ENCODE peak calls at places on chromosomes 12 and 14, in eight cellular contexts. K is CD8-positive, alpha-beta memory T cell; I is upper lobe of right lung; T is tibial artery; A is PC-9; V is OCI-LY7; P is CD8-positive, alpha-beta T cell; S is mammary epithelial cell. O is an unnamed sample.

GRCh38 chr14:26934151-26934550 is 336.3 kb upstream of the NOVA1 start:
- DNase-seq in A (no peak), T (no peak), P (no peak), I (no peak), V (no peak), S (no peak), K (no peak), O (no peak)

GRCh38 chr12:105921872-105922669 is 216.7 kb downstream of the NUAK1 start:
- DNase-seq in V (no peak), S (no peak), I (no peak), T (no peak), A (no peak), K (no peak), P (no peak), O (no peak)

GRCh38 chr12:31491819-31492598 is 98.9 kb downstream of the DENND5B start:
- DNase-seq in P (no peak), I (no peak), A (peak; percentile 90), S (peak; percentile 84), V (no peak), T (no peak), K (no peak), O (no peak)

GRCh38 chr12:49296836-49297694 is 2.1 kb downstream of the PRPH start:
- DNase-seq in I (peak; percentile 74), V (no peak), P (peak; percentile 23), A (peak; percentile 38), K (no peak), S (peak; percentile 55), T (no peak), O (peak; percentile 36)

GRCh38 chr12:13959131-13959734 is 22.2 kb downstream of the GRIN2B start:
- DNase-seq in S (no peak), V (no peak), T (no peak), I (no peak), A (no peak), P (no peak), K (no peak), O (no peak)

GRCh38 chr12:91817512-91817911 is 328.1 kb downstream of the BTG1 start:
- DNase-seq in I (no peak), A (peak; percentile 39), P (no peak), T (no peak), S (peak; percentile 40), K (no peak), V (no peak), O (no peak)

GRCh38 chr12:39406257-39406656 is 36.7 kb downstream of the KIF21A start:
- DNase-seq in K (no peak), I (no peak), T (no peak), S (no peak), V (no peak), A (no peak), P (no peak), O (no peak)

GRCh38 chr12:80316141-80316700 is 127.8 kb upstream of the PTPRQ start:
- DNase-seq in I (no peak), P (no peak), S (no peak), A (peak; percentile 58), T (no peak), V (no peak), K (no peak), O (no peak)

GRCh38 chr14:52018252-52018651 is 28.9 kb downstream of the RTRAF start:
- DNase-seq in A (no peak), K (no peak), V (no peak), I (no peak), S (no peak), P (no peak), T (no peak), O (no peak)

GRCh38 chr14:61430066-61430757 is 108.8 kb downstream of the PRKCH start:
- DNase-seq in S (no peak), T (no peak), V (no peak), A (no peak), P (no peak), I (no peak), K (no peak), O (peak; percentile 13)

GRCh38 chr14:70916776-70917175 is 9.5 kb downstream of the PCNX1 start:
- DNase-seq in T (no peak), K (no peak), P (no peak), S (no peak), A (no peak), V (no peak), I (no peak), O (no peak)

GRCh38 chr14:74141703-74142102 is 56.9 kb downstream of the LIN52 start:
- DNase-seq in K (no peak), A (no peak), V (no peak), I (no peak), S (no peak), T (peak; percentile 21), P (no peak), O (no peak)

GRCh38 chr14:100537701-100538565 is 49.3 kb downstream of the BEGAIN start:
- DNase-seq in V (no peak), I (peak; percentile 63), P (peak; percentile 3), A (no peak), T (peak; percentile 11), K (no peak), S (no peak), O (no peak)

GRCh38 chr14:97719043-97719442 is 921.9 kb downstream of the VRK1 start:
- DNase-seq in A (no peak), P (no peak), T (no peak), K (no peak), S (no peak), I (no peak), V (no peak), O (no peak)

GRCh38 chr12:54051081-54051912 is 2.3 kb upstream of the HOXC4 start:
- DNase-seq in P (no peak), I (peak; percentile 48), V (no peak), A (no peak), T (no peak), S (peak; percentile 80), K (no peak), O (no peak)
- H3K4me3 ChIP-seq in P (no peak overlapping the region), I (no peak overlapping the region), V (no peak overlapping the region), A (no peak overlapping the region), T (peak overlapping the region; percentile 1), S (no peak overlapping the region), K (no peak overlapping the region), O (no peak overlapping the region)

DNA sequence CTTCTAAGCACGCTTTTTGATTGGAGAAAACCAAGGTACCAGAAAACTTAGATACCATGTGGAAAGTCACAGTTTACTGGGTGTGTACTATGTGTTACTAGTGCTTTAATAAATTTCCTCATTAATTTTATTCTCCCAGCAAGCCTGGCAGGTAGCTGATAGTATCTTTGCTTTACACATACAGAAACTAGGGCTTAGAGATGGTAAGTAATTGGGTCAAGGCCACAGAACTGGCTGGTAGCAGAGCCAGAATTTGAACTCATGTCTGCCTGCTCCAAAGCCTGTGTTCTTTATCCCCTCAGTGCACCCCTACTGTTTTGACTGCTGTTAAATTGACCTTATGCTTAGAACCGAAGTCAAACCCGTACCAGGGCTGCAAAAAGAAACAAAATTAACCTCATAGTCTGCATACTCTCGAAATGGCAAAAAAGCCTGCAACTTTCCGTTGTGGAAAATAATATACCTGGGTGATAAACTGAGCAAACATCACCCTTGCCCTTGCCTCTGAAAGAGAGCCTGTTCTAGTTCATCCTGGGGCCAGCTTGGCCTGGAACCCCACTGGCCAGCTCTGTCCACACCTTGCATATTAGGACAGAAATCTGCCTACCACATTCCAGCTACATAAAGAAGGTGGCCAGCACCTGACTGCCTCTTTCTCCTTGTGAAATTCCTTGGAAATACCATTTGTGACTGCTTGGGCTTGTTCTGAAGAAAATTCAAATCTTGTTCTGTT is 118.9 kb downstream of the ETV6 start:
- DNase-seq in A (no peak), I (no peak), V (no peak), P (no peak), S (no peak), T (no peak), K (no peak), O (no peak)
- H3K4me1 ChIP-seq in A (peaks cover 13% of the 10 kb centered on the region), I (peaks cover 54% of the 10 kb centered on the region), V (peaks cover 63% of the 10 kb centered on the region), P (peaks cover 19% of the 10 kb centered on the region), S (peaks cover 25% of the 10 kb centered on the region), T (peaks cover 66% of the 10 kb centered on the region), K (peaks cover 40% of the 10 kb centered on the region), O (peaks cover 87% of the 10 kb centered on the region)

DNA sequence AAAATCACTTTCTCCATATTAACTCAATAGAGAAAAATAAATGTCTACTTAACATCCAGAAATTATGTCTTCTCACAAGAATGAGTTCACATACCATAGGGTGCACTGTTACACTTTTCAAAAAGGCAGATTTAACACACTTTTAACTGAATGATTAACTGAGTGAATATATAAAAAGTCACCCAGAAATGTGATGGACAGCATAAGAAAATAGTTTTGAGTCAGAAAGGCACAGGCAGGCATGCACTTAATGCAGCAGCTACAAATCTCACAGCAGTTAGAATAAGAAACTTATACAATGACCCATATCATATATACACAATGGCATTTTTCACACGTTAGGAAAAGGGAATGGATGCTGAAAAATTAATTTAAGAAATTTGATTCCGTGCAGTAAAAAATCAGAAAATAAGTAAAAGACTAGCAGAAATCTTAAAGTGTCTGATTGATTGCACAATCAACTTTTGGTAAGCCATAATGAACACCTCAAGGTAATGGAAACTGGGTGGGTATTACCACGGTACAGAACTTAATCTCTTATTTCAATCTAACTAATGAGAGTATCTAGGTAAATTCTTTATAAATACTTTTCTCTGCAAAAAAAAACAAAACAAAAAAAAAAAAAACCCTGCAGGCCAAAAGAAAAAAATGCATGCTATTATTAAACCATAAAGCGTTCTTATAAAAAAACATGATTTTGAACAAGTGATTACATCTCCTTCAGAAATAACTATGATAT is 3.5 kb downstream of the MED13L start:
- DNase-seq in S (peak; percentile 26), K (no peak), I (no peak), T (no peak), P (no peak), A (no peak), V (no peak), O (no peak)
- H3K4me3 ChIP-seq in S (peak overlapping the region; percentile 72), K (no peak overlapping the region), I (peak overlapping the region; percentile 72), T (peak overlapping the region; percentile 58), P (no peak overlapping the region), A (peak overlapping the region; percentile 89), V (no peak overlapping the region), O (no peak overlapping the region)

GRCh38 chr12:4116251-4117111 is 157.1 kb upstream of the CCND2 start:
- DNase-seq in K (no peak), I (no peak), V (peak; percentile 12), T (no peak), S (peak; percentile 80), P (no peak), A (no peak), O (no peak)
- H3K4me1 ChIP-seq in K (peaks cover 30% of the 10 kb centered on the region), I (peaks cover 8% of the 10 kb centered on the region), V (peaks cover 18% of the 10 kb centered on the region), T (peaks cover 10% of the 10 kb centered on the region), S (peaks cover 60% of the 10 kb centered on the region), P (peaks cover 27% of the 10 kb centered on the region), A (no peaks in the 10 kb centered on the region), O (peaks cover 50% of the 10 kb centered on the region)

DNA sequence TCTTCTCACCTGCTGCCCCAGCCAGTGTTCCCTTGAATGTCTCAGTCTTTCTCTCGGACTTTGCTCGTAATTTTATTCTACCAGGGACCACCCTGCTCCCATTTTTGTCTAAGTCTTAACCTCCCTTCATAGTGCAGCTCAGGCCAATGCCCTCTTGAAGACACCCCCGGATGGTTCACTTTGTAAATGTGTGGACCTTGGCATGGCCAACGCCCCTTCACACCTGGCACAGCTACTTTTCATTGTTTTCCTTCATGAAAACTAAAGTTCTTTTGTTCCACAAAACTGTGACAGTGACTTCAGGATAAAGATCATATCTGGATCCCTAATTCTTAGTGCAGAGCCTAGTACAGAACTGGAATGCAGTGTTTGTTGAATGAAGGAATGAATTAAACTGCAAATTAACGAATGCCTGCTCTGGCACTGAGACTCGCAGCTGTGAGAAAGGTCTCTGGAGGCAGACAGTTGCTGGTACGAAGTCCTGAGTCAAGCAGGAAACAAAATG is 3.5 kb upstream of the RNASE4 start:
- DNase-seq in T (no peak), I (no peak), V (no peak), P (no peak), S (no peak), K (no peak), A (no peak), O (no peak)
- H3K4me3 ChIP-seq in T (peak overlapping the region; percentile 76), I (peak overlapping the region; percentile 73), V (peak overlapping the region; percentile 74), P (peak overlapping the region; percentile 93), S (peak overlapping the region; percentile 55), K (peak overlapping the region; percentile 97), A (peak overlapping the region; percentile 75), O (peak overlapping the region; percentile 88)